ENCODE peak calls at places on chromosome 2, in seven cellular contexts. U, Z, X, Y, P, H and C are unnamed samples.

GRCh38 chr2:29162204-29162928 is 47.2 kb downstream of the CLIP4 start:
- DNase-seq in U (no peak), Z (no peak), X (no peak), Y (no peak), P (no peak), H (no peak), C (no peak)

GRCh38 chr2:64085936-64086335 is 58.3 kb downstream of the PELI1 start:
- DNase-seq in U (no peak), Z (no peak), X (no peak), Y (no peak), P (no peak), H (no peak), C (no peak)

GRCh38 chr2:237258146-237258545 is 155.8 kb downstream of the COL6A3 start:
- DNase-seq in U (no peak), Z (peak; percentile 55), X (no peak), Y (no peak), P (no peak), H (no peak), C (peak; percentile 42)

GRCh38 chr2:228410051-228410450 is 228.6 kb upstream of the SPHKAP start:
- DNase-seq in U (no peak), Z (no peak), X (no peak), Y (no peak), P (no peak), H (no peak), C (no peak)

GRCh38 chr2:136324966-136325365 is 207.0 kb upstream of the CXCR4 start:
- DNase-seq in U (no peak), Z (no peak), X (no peak), Y (no peak), P (no peak), H (no peak), C (no peak)

GRCh38 chr2:73993799-73994543 is 9.3 kb downstream of the TET3 start:
- DNase-seq in U (no peak), Z (no peak), X (no peak), Y (no peak), P (no peak), H (no peak), C (no peak)

GRCh38 chr2:126761981-126762878 is 106.3 kb downstream of the GYPC start:
- DNase-seq in U (no peak), Z (no peak), X (no peak), Y (no peak), P (no peak), H (no peak), C (no peak)

GRCh38 chr2:64400103-64400728 is 53.7 kb upstream of the LGALSL start:
- DNase-seq in U (no peak), Z (no peak), X (no peak), Y (no peak), P (no peak), H (no peak), C (no peak)

GRCh38 chr2:161238559-161239415 is 69.4 kb upstream of the PSMD14 start:
- DNase-seq in U (peak; percentile 28), Z (peak; percentile 23), X (peak; percentile 50), Y (peak; percentile 22), P (no peak), H (peak; percentile 46), C (peak; percentile 77)

DNA sequence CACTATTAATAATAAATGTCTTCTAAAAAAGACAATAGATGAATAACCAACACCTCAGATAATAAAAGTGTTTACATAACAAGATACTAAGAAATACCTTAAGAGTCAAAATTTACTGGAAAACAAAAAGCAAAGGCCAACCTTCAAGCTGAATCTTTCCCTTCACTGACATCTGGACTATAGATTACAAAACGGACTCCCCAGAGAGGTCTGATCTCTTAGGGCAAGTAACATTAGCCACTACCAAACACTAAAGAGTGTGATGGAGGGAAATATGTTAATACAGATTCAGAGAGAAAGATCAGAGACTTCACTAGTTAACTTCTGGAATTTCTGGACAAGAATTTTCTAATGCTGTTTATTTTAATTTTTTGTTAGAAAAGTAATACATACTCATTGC is 13.9 kb downstream of the CLASP1 start:
- DNase-seq in U (no peak), Z (no peak), X (no peak), Y (no peak), P (no peak), H (no peak), C (no peak)
- H3K27ac ChIP-seq in U (no peak overlapping the region), Z (no peak overlapping the region), X (peak overlapping the region; percentile 69), Y (no peak overlapping the region), P (no peak overlapping the region), H (no peak overlapping the region), C (no peak overlapping the region)

DNA sequence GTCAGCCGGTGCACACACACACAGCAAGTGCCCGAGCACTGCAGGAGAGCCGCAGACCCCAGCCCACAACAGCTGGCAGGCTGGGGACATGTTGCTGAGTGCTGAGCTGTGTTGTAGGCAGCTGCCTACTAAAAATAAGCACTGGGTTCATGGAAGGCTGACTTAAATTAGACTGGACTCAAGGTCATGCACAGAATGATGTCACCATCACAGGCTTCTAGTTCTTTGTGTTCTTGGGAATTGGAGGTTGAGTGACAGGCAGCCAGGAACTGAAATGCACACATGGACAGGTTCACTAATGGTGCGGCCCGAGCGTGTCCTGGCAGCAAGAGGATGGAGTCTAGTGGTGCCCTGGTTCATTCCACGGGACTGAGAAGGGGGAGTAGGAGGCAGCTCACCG is 71.3 kb downstream of the VWA3B start:
- DNase-seq in U (no peak), Z (no peak), X (no peak), Y (no peak), P (no peak), H (no peak), C (no peak)
- H3K4me1 ChIP-seq in U (no peaks in the 10 kb centered on the region), Z (peaks cover 1% of the 10 kb centered on the region), X (no peaks in the 10 kb centered on the region), Y (no peaks in the 10 kb centered on the region), P (peaks cover 3% of the 10 kb centered on the region), H (no peaks in the 10 kb centered on the region), C (peaks cover 3% of the 10 kb centered on the region)

GRCh38 chr2:176188218-176188968 is at the start of gene HOXD1:
- DNase-seq in U (no peak), Z (no peak), X (peak; percentile 57), Y (peak; percentile 36), P (no peak), H (peak; percentile 49), C (peak; percentile 68)
- TF ChIP-seq POLR2A in U (peak; percentile 21), Z (no peak), X (no peak), Y (no peak), P (no peak), H (peak; percentile 21), C (no peak)

GRCh38 chr2:221552282-221552681 is 19.8 kb downstream of the EPHA4 start:
- DNase-seq in U (no peak), Z (no peak), X (no peak), Y (no peak), P (no peak), H (no peak), C (no peak)
- H3K27ac ChIP-seq in U (no peak overlapping the region), Z (no peak overlapping the region), X (no peak overlapping the region), Y (no peak overlapping the region), P (no peak overlapping the region), H (no peak overlapping the region), C (no peak overlapping the region)

GRCh38 chr2:112723556-112723940 is 2.7 kb downstream of the NT5DC4 start:
- DNase-seq in U (no peak), Z (no peak), X (no peak), Y (no peak), P (no peak), H (no peak), C (no peak)

GRCh38 chr2:112724611-112725525 is 4.0 kb downstream of the NT5DC4 start:
- DNase-seq in U (no peak), Z (no peak), X (peak; percentile 51), Y (no peak), P (no peak), H (no peak), C (no peak)

GRCh38 chr2:112722816-112723555 is 2.2 kb downstream of the NT5DC4 start:
- DNase-seq in U (no peak), Z (no peak), X (no peak), Y (no peak), P (no peak), H (no peak), C (no peak)

GRCh38 chr2:112725545-112726457 is 5.0 kb downstream of the NT5DC4 start:
- DNase-seq in U (no peak), Z (no peak), X (no peak), Y (no peak), P (no peak), H (no peak), C (no peak)

DNA sequence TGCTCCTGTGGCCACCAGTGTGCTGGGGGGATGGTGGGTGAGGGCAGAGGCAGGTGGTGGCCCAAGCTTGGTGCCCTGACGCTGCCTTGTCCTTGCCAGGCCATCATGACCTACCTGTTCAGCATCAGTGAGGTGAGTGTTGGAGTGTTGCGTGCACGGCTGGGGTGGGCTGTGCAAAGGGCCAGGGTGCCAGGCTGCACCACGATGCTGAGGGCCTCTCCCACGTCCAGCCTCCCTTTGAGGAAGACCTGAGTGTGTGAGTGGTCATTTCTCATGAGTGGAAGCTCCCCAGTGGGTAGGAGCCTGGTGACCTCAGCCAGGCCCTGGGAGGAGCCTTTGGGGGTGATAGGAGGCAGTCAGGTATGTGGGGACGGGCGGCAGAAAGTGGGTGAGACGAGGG is 3.2 kb downstream of the NT5DC4 start:
- DNase-seq in U (no peak), Z (no peak), X (no peak), Y (no peak), P (no peak), H (no peak), C (no peak)
- H3K4me1 ChIP-seq in U (no peaks in the 10 kb centered on the region), Z (peaks cover 1% of the 10 kb centered on the region), X (peaks cover 21% of the 10 kb centered on the region), Y (no peaks in the 10 kb centered on the region), P (no peaks in the 10 kb centered on the region), H (no peaks in the 10 kb centered on the region), C (no peaks in the 10 kb centered on the region)